ENCODE peak calls at places on chromosome 1, in eight cellular contexts. Z, F, I, X, A, G, O and W are unnamed samples.
A peak's percentile ranks its signal among the peaks of the same experiment; 100 is the strongest.

GRCh38 chr1:116853680-116854191 is 56.0 kb upstream of the PTGFRN start:
- DNase-seq in Z (no peak), F (no peak), I (no peak), X (no peak), A (peak; percentile 52), G (peak; percentile 69), O (no peak), W (peak; percentile 93)

GRCh38 chr1:117656202-117656641 is 50.4 kb downstream of the TENT5C start:
- DNase-seq in Z (peak; percentile 80), F (no peak), I (no peak), X (no peak), A (no peak), G (no peak), O (no peak), W (no peak)

GRCh38 chr1:52947490-52947889 is 20.4 kb downstream of the SCP2 start:
- DNase-seq in Z (no peak), F (no peak), I (no peak), X (no peak), A (no peak), G (no peak), O (no peak), W (no peak)

GRCh38 chr1:45929257-45929687 is 125.9 kb downstream of the MAST2 start:
- DNase-seq in Z (peak; percentile 11), F (no peak), I (no peak), X (no peak), A (no peak), G (peak; percentile 5), O (no peak), W (no peak)

GRCh38 chr1:111208921-111209320 is 8.5 kb upstream of the DENND2D start:
- DNase-seq in Z (no peak), F (no peak), I (no peak), X (no peak), A (no peak), G (no peak), O (no peak), W (no peak)

GRCh38 chr1:33410091-33410701 is 20.7 kb downstream of the PHC2 start:
- DNase-seq in Z (no peak), F (no peak), I (no peak), X (no peak), A (no peak), G (no peak), O (no peak), W (no peak)

GRCh38 chr1:31723828-31724359 is 20.1 kb upstream of the COL16A1 start:
- DNase-seq in Z (peak; percentile 69), F (no peak), I (peak; percentile 85), X (peak; percentile 60), A (peak; percentile 69), G (peak; percentile 33), O (peak; percentile 88), W (no peak)

GRCh38 chr1:13812456-13813397 is 112.7 kb downstream of the PRDM2 start:
- DNase-seq in Z (no peak), F (no peak), I (no peak), X (no peak), A (peak; percentile 28), G (no peak), O (no peak), W (peak; percentile 33)

GRCh38 chr1:11012260-11013159 is at the start of gene TARDBP:
- DNase-seq in Z (peak; percentile 95), F (peak; percentile 95), I (peak; percentile 33), X (peak; percentile 90), A (peak; percentile 89), G (peak; percentile 84), O (peak; percentile 95), W (peak; percentile 36)

GRCh38 chr1:179742717-179743678 is at the start of gene FAM163A:
- DNase-seq in Z (no peak), F (peak; percentile 60), I (no peak), X (no peak), A (peak; percentile 6), G (peak; percentile 15), O (peak; percentile 58), W (no peak)

GRCh38 chr1:53336146-53336545 is 8.3 kb upstream of the LRP8 start:
- DNase-seq in Z (no peak), F (no peak), I (no peak), X (no peak), A (no peak), G (no peak), O (no peak), W (no peak)

GRCh38 chr1:13541435-13542215 is 27.8 kb upstream of the LRRC38 start:
- DNase-seq in Z (no peak), F (no peak), I (no peak), X (no peak), A (no peak), G (no peak), O (peak; percentile 38), W (no peak)

GRCh38 chr1:16387201-16388185 is 20.5 kb downstream of the SZRD1 start:
- DNase-seq in Z (no peak), F (no peak), I (no peak), X (no peak), A (no peak), G (no peak), O (no peak), W (no peak)

GRCh38 chr1:198794498-198794897 is 155.7 kb downstream of the PTPRC start:
- DNase-seq in Z (no peak), F (no peak), I (no peak), X (no peak), A (no peak), G (no peak), O (no peak), W (no peak)

GRCh38 chr1:13699510-13699909 is 478 bp upstream of the PRDM2 start:
- DNase-seq in Z (no peak), F (no peak), I (no peak), X (no peak), A (no peak), G (no peak), O (peak; percentile 45), W (no peak)

GRCh38 chr1:109397451-109398342 is at the start of gene SORT1:
- DNase-seq in Z (peak; percentile 94), F (peak; percentile 90), I (no peak), X (peak; percentile 88), A (peak; percentile 86), G (peak; percentile 53), O (peak; percentile 93), W (no peak)

GRCh38 chr1:37922767-37923550 is 23.9 kb downstream of the INPP5B start:
- DNase-seq in Z (peak; percentile 93), F (no peak), I (no peak), X (no peak), A (no peak), G (no peak), O (no peak), W (no peak)

GRCh38 chr1:237788069-237788468 is 102.7 kb downstream of the ZP4 start:
- DNase-seq in Z (no peak), F (no peak), I (no peak), X (no peak), A (no peak), G (no peak), O (no peak), W (no peak)

GRCh38 chr1:56472860-56473259 is 106.5 kb downstream of the PLPP3 start:
- DNase-seq in Z (peak; percentile 72), F (no peak), I (no peak), X (no peak), A (no peak), G (no peak), O (no peak), W (no peak)

GRCh38 chr1:12448746-12449177 is 169.2 kb downstream of the DHRS3 start:
- DNase-seq in Z (no peak), F (no peak), I (no peak), X (no peak), A (no peak), G (no peak), O (peak; percentile 43), W (no peak)

GRCh38 chr1:82110366-82111254 is 309.9 kb downstream of the ADGRL2 start:
- DNase-seq in Z (no peak), F (no peak), I (no peak), X (no peak), A (no peak), G (no peak), O (no peak), W (no peak)

DNA sequence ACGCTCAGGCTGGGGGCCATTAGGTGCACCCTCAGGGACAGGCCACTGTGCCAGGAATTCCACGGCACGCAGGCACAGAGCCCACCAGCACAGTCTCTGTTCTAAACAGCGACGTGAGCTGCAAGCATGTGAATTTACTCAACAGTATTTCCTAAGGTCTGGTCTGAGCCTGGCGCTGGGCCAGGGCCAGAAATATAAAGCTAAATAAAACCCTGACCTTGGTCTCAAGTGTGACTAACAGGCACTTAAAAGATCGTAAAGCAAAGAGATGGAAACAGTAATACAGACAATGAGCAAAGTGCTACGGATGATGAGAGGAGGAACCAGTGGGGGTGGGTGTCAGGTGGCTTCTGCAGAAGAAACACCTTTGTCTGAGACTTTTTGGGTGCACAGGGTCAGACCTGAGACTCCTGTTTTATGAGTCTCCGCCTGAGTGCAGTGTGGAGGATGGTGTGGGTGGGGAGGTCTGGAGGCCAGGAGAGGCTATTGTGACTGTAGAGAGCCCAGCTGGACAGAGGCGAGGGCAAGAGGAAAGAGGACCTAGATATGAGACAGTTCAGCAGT is 53.4 kb upstream of the EDN2 start:
- DNase-seq in Z (no peak), F (no peak), I (no peak), X (peak; percentile 80), A (peak; percentile 70), G (no peak), O (peak; percentile 87), W (no peak)
- H3K27ac ChIP-seq in Z (no peak overlapping the region), F (no peak overlapping the region), I (no peak overlapping the region), X (peak overlapping the region; percentile 85), A (no peak overlapping the region), G (no peak overlapping the region), O (peak overlapping the region; percentile 88), W (no peak overlapping the region)

GRCh38 chr1:160954158-160955104 is at the start of gene ITLN2:
- DNase-seq in Z (peak; percentile 77), F (no peak), I (no peak), X (no peak), A (peak; percentile 50), G (peak; percentile 73), O (no peak), W (no peak)
- H3K27ac ChIP-seq in Z (no peak within 1 kb of the TSS), F (no peak within 1 kb of the TSS), I (no peak within 1 kb of the TSS), X (no peak within 1 kb of the TSS), A (no peak within 1 kb of the TSS), G (peak within 1 kb of the TSS; percentile 18), O (no peak within 1 kb of the TSS), W (no peak within 1 kb of the TSS)

DNA sequence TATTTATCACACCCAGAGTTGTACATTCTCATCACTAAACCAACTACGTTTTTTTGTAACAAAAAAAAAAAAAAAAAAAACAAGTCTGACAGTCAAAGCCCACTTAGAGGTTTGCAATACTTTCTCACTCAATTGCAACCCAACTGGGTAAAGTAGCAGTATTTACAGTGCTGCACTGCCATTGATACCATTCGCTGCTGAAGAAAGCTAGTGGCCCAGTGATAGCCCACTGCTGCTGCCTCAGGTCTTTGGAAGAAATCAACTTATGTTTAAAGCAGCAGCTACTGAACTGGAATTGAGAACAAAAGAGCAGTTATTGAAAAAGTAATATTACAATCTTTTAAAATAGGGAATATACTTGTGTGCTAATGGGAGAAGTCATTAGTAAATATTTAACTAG is 2.7 kb downstream of the HNRNPU start:
- DNase-seq in Z (no peak), F (no peak), I (no peak), X (no peak), A (no peak), G (no peak), O (no peak), W (no peak)
- H3K27ac ChIP-seq in Z (no peak overlapping the region), F (peak overlapping the region; percentile 100), I (peak overlapping the region; percentile 96), X (peak overlapping the region; percentile 100), A (no peak overlapping the region), G (peak overlapping the region; percentile 52), O (no peak overlapping the region), W (peak overlapping the region; percentile 97)

DNA sequence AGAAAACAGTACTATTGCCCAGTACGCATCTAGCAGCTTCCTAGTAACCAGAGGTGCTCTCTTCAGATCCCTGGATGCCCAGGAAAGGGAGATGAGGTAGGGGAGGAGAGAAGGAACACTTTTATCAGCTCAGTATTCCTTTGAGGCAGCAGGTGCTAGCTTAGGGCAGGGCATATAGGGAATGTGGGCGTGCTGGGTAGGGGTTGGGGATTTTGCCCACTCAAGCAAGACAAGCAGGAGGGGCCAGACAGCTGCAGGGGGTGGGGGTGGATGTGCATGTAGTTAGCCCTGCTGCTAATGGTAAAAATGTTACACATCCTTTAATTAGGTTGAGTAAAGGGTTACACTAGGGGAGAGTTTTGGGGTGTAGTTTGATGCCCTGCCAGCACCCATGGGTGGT is 18.1 kb upstream of the AVPR1B start:
- DNase-seq in Z (no peak), F (no peak), I (no peak), X (no peak), A (no peak), G (no peak), O (no peak), W (no peak)
- H3K27ac ChIP-seq in Z (no peak overlapping the region), F (no peak overlapping the region), I (no peak overlapping the region), X (no peak overlapping the region), A (no peak overlapping the region), G (no peak overlapping the region), O (no peak overlapping the region), W (no peak overlapping the region)